ENCODE peak calls at places on chromosomes 6 and 20, in nine cellular contexts. W, N, X, V, P, E, U, G and C are unnamed samples.

GRCh38 chr6:111441678-111442243 is 41.3 kb downstream of the REV3L start:
- DNase-seq in W (no peak), P (no peak), N (no peak), V (no peak), X (no peak), U (no peak), E (no peak), G (peak; percentile 9), C (no peak)

GRCh38 chr6:20340459-20340858 is 61.2 kb upstream of the E2F3 start:
- DNase-seq in N (no peak), P (no peak), V (peak; percentile 18), G (no peak), X (no peak), E (no peak), U (no peak), W (no peak), C (no peak)

GRCh38 chr6:44925100-44925739 is 402.9 kb upstream of the RUNX2 start:
- DNase-seq in W (peak; percentile 49), X (peak; percentile 23), G (peak; percentile 41), E (peak; percentile 83), P (no peak), N (no peak), U (peak; percentile 27), V (peak; percentile 55), C (no peak)

GRCh38 chr6:26328265-26328844 is 36.6 kb upstream of the BTN3A2 start:
- DNase-seq in X (no peak), E (no peak), P (no peak), W (no peak), U (peak; percentile 41), N (no peak), G (no peak), V (peak; percentile 65), C (no peak)

GRCh38 chr6:7572213-7572943 is 17.6 kb upstream of the SNRNP48 start:
- DNase-seq in P (no peak), W (no peak), E (no peak), N (no peak), X (no peak), V (no peak), G (no peak), U (no peak), C (no peak)

GRCh38 chr6:135087803-135088202 is 33.2 kb upstream of the HBS1L start:
- DNase-seq in V (no peak), G (no peak), P (no peak), N (no peak), W (no peak), E (no peak), X (no peak), U (peak; percentile 63), C (no peak)

GRCh38 chr20:13430346-13431002 is 208.3 kb downstream of the TASP1 start:
- DNase-seq in E (no peak), X (peak; percentile 5), N (no peak), G (no peak), U (no peak), V (no peak), W (no peak), P (no peak), C (no peak)

GRCh38 chr20:4435210-4435609 is 286.5 kb upstream of the PRND start:
- DNase-seq in U (no peak), P (no peak), X (peak; percentile 6), W (peak; percentile 94), E (no peak), G (no peak), N (no peak), V (no peak), C (no peak)

GRCh38 chr20:31819083-31819784 is at the start of gene MYLK2:
- DNase-seq in G (no peak), V (no peak), X (no peak), W (no peak), N (peak; percentile 55), P (no peak), E (no peak), U (no peak), C (peak; percentile 64)

GRCh38 chr6:160101262-160102205 is 20.1 kb upstream of the SLC22A1 start:
- DNase-seq in N (no peak), P (no peak), E (no peak), G (no peak), X (no peak), W (no peak), U (no peak), V (no peak), C (no peak)

GRCh38 chr20:58706150-58706892 is 13.7 kb downstream of the NPEPL1 start:
- DNase-seq in E (no peak), G (no peak), X (no peak), P (no peak), N (no peak), U (peak; percentile 2), W (no peak), V (no peak), C (peak; percentile 47)

GRCh38 chr6:132458887-132459604 is 53.9 kb downstream of the STX7 start:
- DNase-seq in V (no peak), W (no peak), X (no peak), U (no peak), E (no peak), P (no peak), G (no peak), N (no peak), C (no peak)

GRCh38 chr6:52734072-52734471 is 29.2 kb downstream of the GSTA2 start:
- DNase-seq in W (no peak), V (no peak), U (no peak), P (no peak), N (no peak), E (no peak), X (no peak), G (no peak), C (no peak)

GRCh38 chr20:21100590-21101452 is 5.3 kb downstream of the LINC00237 start:
- DNase-seq in W (peak; percentile 32), U (peak; percentile 39), P (no peak), V (no peak), N (no peak), E (peak; percentile 24), G (no peak), X (peak; percentile 46), C (no peak)

GRCh38 chr6:90393232-90393884 is 96.7 kb upstream of the BACH2 start:
- DNase-seq in X (peak; percentile 77), V (peak; percentile 63), W (peak; percentile 56), G (no peak), E (peak; percentile 10), U (peak; percentile 85), N (peak; percentile 79), P (no peak), C (no peak)

GRCh38 chr6:139230421-139230840 is 61.4 kb downstream of the TXLNB start:
- DNase-seq in G (peak; percentile 19), X (peak; percentile 63), W (peak; percentile 54), P (no peak), V (peak; percentile 63), N (no peak), U (no peak), E (peak; percentile 84), C (no peak)

GRCh38 chr6:140045116-140045515 is 670.7 kb upstream of the CITED2 start:
- DNase-seq in P (no peak), N (no peak), E (no peak), G (no peak), V (no peak), X (no peak), W (no peak), U (no peak), C (no peak)

GRCh38 chr6:139829557-139829956 is 455.1 kb upstream of the CITED2 start:
- DNase-seq in N (peak; percentile 43), P (no peak), U (no peak), W (no peak), E (no peak), G (no peak), V (no peak), X (no peak), C (no peak)

GRCh38 chr6:66183982-66184555 is 477.0 kb upstream of the EYS start:
- DNase-seq in P (no peak), E (no peak), G (no peak), N (no peak), W (peak; percentile 87), V (no peak), U (no peak), X (peak; percentile 1), C (no peak)

GRCh38 chr6:29702519-29703103 is 20.6 kb upstream of the HLA-F start:
- DNase-seq in E (no peak), W (peak; percentile 14), N (peak; percentile 91), U (peak; percentile 80), P (no peak), V (peak; percentile 65), X (peak; percentile 15), G (peak; percentile 14), C (no peak)

GRCh38 chr6:88982720-88983119 is 19.3 kb upstream of the RNGTT start:
- DNase-seq in P (peak; percentile 77), X (peak; percentile 93), N (no peak), W (peak; percentile 88), G (peak; percentile 19), E (peak; percentile 81), V (peak; percentile 73), U (no peak), C (peak; percentile 91)

GRCh38 chr6:153210083-153210482 is 79.0 kb upstream of the RGS17 start:
- DNase-seq in V (no peak), X (peak; percentile 22), E (no peak), P (no peak), N (no peak), W (peak; percentile 51), G (peak; percentile 11), U (no peak), C (no peak)

GRCh38 chr6:15628499-15629131 is 34.2 kb downstream of the DTNBP1 start:
- DNase-seq in X (peak; percentile 76), G (no peak), V (peak; percentile 52), U (peak; percentile 36), N (peak; percentile 30), P (no peak), W (peak; percentile 69), E (no peak), C (no peak)

GRCh38 chr20:32463642-32464400 is 105.7 kb downstream of the ASXL1 start:
- DNase-seq in G (no peak), U (no peak), P (no peak), E (no peak), W (no peak), V (peak; percentile 95), X (no peak), N (no peak), C (no peak)

GRCh38 chr20:60470366-60470765 is 512.1 kb downstream of the CDH26 start:
- DNase-seq in P (no peak), G (no peak), E (no peak), W (no peak), V (no peak), X (no peak), N (no peak), U (no peak), C (no peak)

GRCh38 chr20:407953-408842 is at the start of gene RBCK1:
- DNase-seq in U (peak; percentile 92), E (peak; percentile 48), V (peak; percentile 84), P (peak; percentile 34), X (peak; percentile 76), W (peak; percentile 80), G (peak; percentile 60), N (peak; percentile 82), C (peak; percentile 89)

GRCh38 chr6:138278326-138278725 is 60.0 kb upstream of the PBOV1 start:
- DNase-seq in U (no peak), N (peak; percentile 26), G (no peak), X (peak; percentile 41), E (no peak), V (peak; percentile 56), W (peak; percentile 23), P (no peak), C (no peak)

GRCh38 chr20:49261173-49261572 is 16.7 kb downstream of the ZNFX1 start:
- DNase-seq in X (no peak), P (no peak), V (no peak), U (no peak), E (no peak), G (no peak), W (no peak), N (no peak), C (no peak)

GRCh38 chr20:59204201-59204894 is 40.7 kb downstream of the ZNF831 start:
- DNase-seq in V (peak; percentile 40), U (no peak), N (no peak), G (no peak), W (no peak), X (no peak), E (no peak), P (no peak), C (no peak)

GRCh38 chr6:28985396-28986164 is 19.5 kb downstream of the ZNF311 start:
- DNase-seq in X (peak; percentile 98), E (peak; percentile 93), U (no peak), V (peak; percentile 95), N (peak; percentile 97), P (peak; percentile 66), G (no peak), W (peak; percentile 98), C (peak; percentile 94)

GRCh38 chr6:298233-299049 is 6.2 kb downstream of the DUSP22 start:
- DNase-seq in G (no peak), N (no peak), X (no peak), W (no peak), V (no peak), P (no peak), E (no peak), U (no peak), C (no peak)